ENCODE peak calls at places on chromosomes 5 and 9, in five cellular contexts. One of them, this sample, is unnamed.

GRCh38 chr5:107402881-107403280 is 267.9 kb downstream of the EFNA5 start:
- DNase-seq in spleen: no peak
- DNase-seq in GM10248: no peak
- DNase-seq in EL: no peak
- DNase-seq in AG04449: no peak
- DNase-seq in this sample: peak

GRCh38 chr5:74420220-74420619 is 220.3 kb downstream of the ENC1 start:
- DNase-seq in spleen: no peak
- DNase-seq in GM10248: no peak
- DNase-seq in EL: no peak
- DNase-seq in AG04449: no peak
- DNase-seq in this sample: no peak

GRCh38 chr9:133428579-133429215 is 6.5 kb downstream of the ADAMTS13 start:
- DNase-seq in spleen: no peak
- DNase-seq in GM10248: peak
- DNase-seq in EL: no peak
- DNase-seq in AG04449: no peak
- DNase-seq in this sample: no peak

GRCh38 chr5:142888469-142889085 is 118.4 kb downstream of the ARHGAP26 start:
- DNase-seq in spleen: no peak
- DNase-seq in GM10248: peak
- DNase-seq in EL: peak
- DNase-seq in AG04449: no peak
- DNase-seq in this sample: no peak

GRCh38 chr9:128716581-128717254 is 7.2 kb downstream of the ZDHHC12 start:
- DNase-seq in spleen: peak
- DNase-seq in GM10248: no peak
- DNase-seq in EL: no peak
- DNase-seq in AG04449: no peak
- DNase-seq in this sample: peak

GRCh38 chr5:143930561-143930960 is 118.6 kb downstream of the HMHB1 start:
- DNase-seq in spleen: no peak
- DNase-seq in GM10248: no peak
- DNase-seq in EL: no peak
- DNase-seq in AG04449: no peak
- DNase-seq in this sample: no peak

GRCh38 chr9:106069241-106069640 is 374.9 kb downstream of the TMEM38B start:
- DNase-seq in spleen: no peak
- DNase-seq in GM10248: no peak
- DNase-seq in EL: no peak
- DNase-seq in AG04449: no peak
- DNase-seq in this sample: no peak

GRCh38 chr9:134617836-134618162 is 23.8 kb upstream of the COL5A1 start:
- DNase-seq in spleen: no peak
- DNase-seq in GM10248: no peak
- DNase-seq in EL: no peak
- DNase-seq in AG04449: no peak
- DNase-seq in this sample: no peak

GRCh38 chr9:105309531-105309931 is 65.1 kb downstream of the SLC44A1 start:
- DNase-seq in spleen: no peak
- DNase-seq in GM10248: no peak
- DNase-seq in EL: no peak
- DNase-seq in AG04449: no peak
- DNase-seq in this sample: no peak

GRCh38 chr9:135183069-135183468 is 95.6 kb downstream of the OLFM1 start:
- DNase-seq in spleen: no peak
- DNase-seq in GM10248: no peak
- DNase-seq in EL: no peak
- DNase-seq in AG04449: no peak
- DNase-seq in this sample: no peak

GRCh38 chr5:168537176-168537575 is 8.1 kb downstream of the FBLL1 start:
- DNase-seq in spleen: no peak
- DNase-seq in GM10248: no peak
- DNase-seq in EL: no peak
- DNase-seq in AG04449: no peak
- DNase-seq in this sample: no peak

This sample was measured in kidney.